ENCODE peak calls at places on chromosomes 4 and X, in seven cellular contexts. One of them, this sample, is unnamed.

GRCh38 chr4:47598320-47598719 is 113.2 kb downstream of the ATP10D start:
- DNase-seq in colonic mucosa: no peak
- DNase-seq in psoas muscle: no peak
- DNase-seq in breast epithelium: no peak
- DNase-seq in CD8-positive, alpha-beta T cell: no peak
- DNase-seq in endodermal cell: no peak
- DNase-seq in HCT116: no peak
- DNase-seq in this sample: no peak

GRCh38 chr4:54560513-54560912 is 97.2 kb upstream of the KIT start:
- DNase-seq in endodermal cell: no peak
- DNase-seq in HCT116: no peak
- DNase-seq in psoas muscle: no peak
- DNase-seq in colonic mucosa: no peak
- DNase-seq in breast epithelium: no peak
- DNase-seq in CD8-positive, alpha-beta T cell: no peak
- DNase-seq in this sample: no peak

GRCh38 chr4:25280210-25280609 is 32.4 kb upstream of the ZCCHC4 start:
- DNase-seq in psoas muscle: no peak
- DNase-seq in colonic mucosa: no peak
- DNase-seq in CD8-positive, alpha-beta T cell: no peak
- DNase-seq in breast epithelium: no peak
- DNase-seq in endodermal cell: no peak
- DNase-seq in HCT116: no peak
- DNase-seq in this sample: no peak

GRCh38 chrX:57929373-57929772 is 19.1 kb upstream of the ZXDA start:
- DNase-seq in CD8-positive, alpha-beta T cell: no peak
- DNase-seq in HCT116: peak; percentile 8
- DNase-seq in psoas muscle: no peak
- DNase-seq in endodermal cell: no peak
- DNase-seq in colonic mucosa: no peak
- DNase-seq in breast epithelium: no peak
- DNase-seq in this sample: no peak

GRCh38 chr4:69754926-69755580 is 5.4 kb downstream of the SULT1B1 start:
- DNase-seq in endodermal cell: no peak
- DNase-seq in CD8-positive, alpha-beta T cell: no peak
- DNase-seq in colonic mucosa: peak; percentile 74
- DNase-seq in psoas muscle: no peak
- DNase-seq in breast epithelium: no peak
- DNase-seq in HCT116: no peak
- DNase-seq in this sample: no peak

GRCh38 chr4:4651811-4652609 is 110.2 kb upstream of the STX18 start:
- DNase-seq in colonic mucosa: no peak
- DNase-seq in CD8-positive, alpha-beta T cell: no peak
- DNase-seq in endodermal cell: peak; percentile 64
- DNase-seq in psoas muscle: no peak
- DNase-seq in breast epithelium: no peak
- DNase-seq in HCT116: no peak
- DNase-seq in this sample: no peak

GRCh38 chr4:154506253-154506652 is 14.7 kb upstream of the DCHS2 start:
- DNase-seq in HCT116: peak; percentile 13
- DNase-seq in breast epithelium: no peak
- DNase-seq in colonic mucosa: no peak
- DNase-seq in endodermal cell: no peak
- DNase-seq in psoas muscle: no peak
- DNase-seq in CD8-positive, alpha-beta T cell: no peak
- DNase-seq in this sample: peak; percentile 36

GRCh38 chr4:84718699-84719098 is 135.8 kb downstream of the CDS1 start:
- DNase-seq in HCT116: no peak
- DNase-seq in colonic mucosa: no peak
- DNase-seq in CD8-positive, alpha-beta T cell: no peak
- DNase-seq in psoas muscle: no peak
- DNase-seq in breast epithelium: no peak
- DNase-seq in endodermal cell: no peak
- DNase-seq in this sample: no peak

GRCh38 chr4:74202062-74202586 is 44.2 kb downstream of the MTHFD2L start:
- DNase-seq in psoas muscle: no peak
- DNase-seq in breast epithelium: no peak
- DNase-seq in HCT116: no peak
- DNase-seq in endodermal cell: no peak
- DNase-seq in CD8-positive, alpha-beta T cell: no peak
- DNase-seq in colonic mucosa: no peak
- DNase-seq in this sample: no peak

GRCh38 chrX:23661671-23662070 is 5.6 kb upstream of the PRDX4 start:
- DNase-seq in CD8-positive, alpha-beta T cell: no peak
- DNase-seq in colonic mucosa: no peak
- DNase-seq in endodermal cell: no peak
- DNase-seq in breast epithelium: no peak
- DNase-seq in psoas muscle: no peak
- DNase-seq in HCT116: no peak
- DNase-seq in this sample: no peak

GRCh38 chr4:157810137-157810774 is 362.6 kb downstream of the GASK1B start:
- DNase-seq in HCT116: no peak
- DNase-seq in colonic mucosa: no peak
- DNase-seq in CD8-positive, alpha-beta T cell: no peak
- DNase-seq in psoas muscle: no peak
- DNase-seq in breast epithelium: no peak
- DNase-seq in endodermal cell: no peak
- DNase-seq in this sample: no peak

GRCh38 chr4:6142511-6142910 is 57.8 kb downstream of the JAKMIP1 start:
- DNase-seq in CD8-positive, alpha-beta T cell: no peak
- DNase-seq in HCT116: no peak
- DNase-seq in colonic mucosa: no peak
- DNase-seq in endodermal cell: no peak
- DNase-seq in psoas muscle: no peak
- DNase-seq in breast epithelium: no peak
- DNase-seq in this sample: no peak

DNA sequence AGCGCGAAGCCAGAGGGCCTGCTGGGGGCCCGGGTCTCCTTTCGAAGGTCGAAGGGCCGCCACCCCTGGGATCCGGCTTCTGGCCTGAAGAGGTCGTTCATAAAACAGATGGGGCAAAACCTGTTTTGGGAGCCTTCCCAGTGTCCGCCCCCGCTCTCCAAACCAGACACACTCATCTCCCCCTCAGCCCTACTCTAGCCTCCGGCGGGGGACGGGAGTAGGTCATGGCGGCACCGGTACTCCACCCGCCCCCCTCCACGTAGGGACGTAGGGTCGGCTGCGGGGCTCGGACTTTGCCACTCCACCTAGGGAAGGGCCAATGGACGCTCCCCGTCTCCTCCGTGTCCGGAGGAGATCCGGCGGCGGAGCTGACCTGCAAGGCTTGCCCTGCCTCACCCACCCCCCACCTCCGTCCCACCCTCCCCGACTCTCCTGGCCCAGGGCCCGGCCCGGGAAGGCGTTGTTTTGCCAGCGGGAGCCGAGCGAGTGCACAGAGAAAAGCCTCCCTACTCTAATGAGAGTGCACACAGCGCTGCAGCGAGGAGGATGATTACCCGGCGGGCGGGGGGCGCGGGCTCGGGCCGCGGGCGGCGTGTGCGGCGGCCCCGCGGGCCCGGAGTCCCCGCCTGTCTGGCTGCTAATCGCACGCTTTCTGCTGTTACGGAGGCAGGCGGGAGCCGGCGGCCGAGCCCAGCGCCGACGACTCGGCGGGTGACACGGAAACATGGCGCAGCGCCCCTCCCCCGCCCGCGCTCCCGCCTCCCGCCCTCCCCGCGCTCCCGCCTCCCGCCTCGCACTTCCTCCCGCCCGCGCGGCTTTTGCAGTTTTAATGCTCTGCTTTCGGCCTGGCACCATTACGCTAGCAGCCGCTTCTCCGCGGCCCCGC is 8.3 kb upstream of the BCOR start:
- DNase-seq in endodermal cell: peak; percentile 94
- DNase-seq in CD8-positive, alpha-beta T cell: peak; percentile 80
- DNase-seq in colonic mucosa: peak; percentile 78
- DNase-seq in psoas muscle: peak; percentile 80
- DNase-seq in breast epithelium: peak; percentile 70
- DNase-seq in HCT116: no peak
- DNase-seq in this sample: no peak
- H3K27me3 ChIP-seq in endodermal cell: no peaks in the 10 kb centered on the region
- H3K27me3 ChIP-seq in CD8-positive, alpha-beta T cell: no peaks in the 10 kb centered on the region
- H3K27me3 ChIP-seq in colonic mucosa: peaks cover 53% of the 10 kb centered on the region
- H3K27me3 ChIP-seq in psoas muscle: no peaks in the 10 kb centered on the region
- H3K27me3 ChIP-seq in breast epithelium: peaks cover 91% of the 10 kb centered on the region
- H3K27me3 ChIP-seq in HCT116: no peaks in the 10 kb centered on the region
- H3K27me3 ChIP-seq in this sample: no peaks in the 10 kb centered on the region

GRCh38 chr4:7351014-7351413 is 83.7 kb downstream of the PSAPL1 start:
- DNase-seq in psoas muscle: peak; percentile 38
- DNase-seq in endodermal cell: no peak
- DNase-seq in CD8-positive, alpha-beta T cell: no peak
- DNase-seq in breast epithelium: no peak
- DNase-seq in HCT116: no peak
- DNase-seq in colonic mucosa: no peak
- DNase-seq in this sample: no peak
- H3K27me3 ChIP-seq in psoas muscle: no peaks in the 10 kb centered on the region
- H3K27me3 ChIP-seq in endodermal cell: peaks cover 69% of the 10 kb centered on the region
- H3K27me3 ChIP-seq in CD8-positive, alpha-beta T cell: no peaks in the 10 kb centered on the region
- H3K27me3 ChIP-seq in breast epithelium: peaks cover 8% of the 10 kb centered on the region
- H3K27me3 ChIP-seq in HCT116: peaks cover 2% of the 10 kb centered on the region
- H3K27me3 ChIP-seq in colonic mucosa: no peaks in the 10 kb centered on the region
- H3K27me3 ChIP-seq in this sample: peaks cover 6% of the 10 kb centered on the region

GRCh38 chr4:88609387-88609786 is 17.1 kb downstream of the HERC3 start:
- DNase-seq in HCT116: no peak
- DNase-seq in endodermal cell: no peak
- DNase-seq in psoas muscle: no peak
- DNase-seq in CD8-positive, alpha-beta T cell: no peak
- DNase-seq in colonic mucosa: no peak
- DNase-seq in breast epithelium: no peak
- DNase-seq in this sample: no peak

GRCh38 chr4:88605744-88606143 is 13.5 kb downstream of the HERC3 start:
- DNase-seq in psoas muscle: no peak
- DNase-seq in breast epithelium: no peak
- DNase-seq in CD8-positive, alpha-beta T cell: no peak
- DNase-seq in endodermal cell: no peak
- DNase-seq in colonic mucosa: no peak
- DNase-seq in HCT116: no peak
- DNase-seq in this sample: no peak

GRCh38 chr4:88604978-88605678 is 12.8 kb downstream of the HERC3 start:
- DNase-seq in colonic mucosa: no peak
- DNase-seq in breast epithelium: no peak
- DNase-seq in psoas muscle: no peak
- DNase-seq in endodermal cell: no peak
- DNase-seq in CD8-positive, alpha-beta T cell: no peak
- DNase-seq in HCT116: no peak
- DNase-seq in this sample: no peak

GRCh38 chr4:88610771-88611170 is 18.5 kb downstream of the HERC3 start:
- DNase-seq in endodermal cell: no peak
- DNase-seq in psoas muscle: peak; percentile 89
- DNase-seq in colonic mucosa: no peak
- DNase-seq in CD8-positive, alpha-beta T cell: no peak
- DNase-seq in breast epithelium: no peak
- DNase-seq in HCT116: no peak
- DNase-seq in this sample: no peak

DNA sequence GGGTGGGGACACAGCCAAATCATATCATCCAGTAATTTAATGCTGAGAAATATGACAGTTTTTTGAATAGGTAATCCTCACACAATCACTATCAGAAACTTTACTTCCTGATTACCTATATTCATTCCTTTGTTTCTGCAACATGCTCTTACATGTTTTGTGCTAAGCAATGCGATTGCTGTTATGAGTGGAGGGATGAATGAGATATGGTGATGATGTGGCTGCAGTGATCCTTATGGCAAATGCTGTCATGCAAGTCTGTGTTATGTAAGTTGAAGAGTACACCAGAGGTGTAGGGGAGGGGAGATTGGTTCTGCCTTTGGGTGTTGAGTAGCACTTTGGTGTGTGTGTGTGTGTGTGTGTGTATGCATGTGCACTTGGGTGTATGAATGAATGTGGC is 14.6 kb downstream of the HERC3 start:
- DNase-seq in psoas muscle: no peak
- DNase-seq in HCT116: no peak
- DNase-seq in CD8-positive, alpha-beta T cell: no peak
- DNase-seq in breast epithelium: no peak
- DNase-seq in colonic mucosa: no peak
- DNase-seq in endodermal cell: no peak
- DNase-seq in this sample: no peak
- H3K27me3 ChIP-seq in psoas muscle: no peaks in the 10 kb centered on the region
- H3K27me3 ChIP-seq in HCT116: no peaks in the 10 kb centered on the region
- H3K27me3 ChIP-seq in CD8-positive, alpha-beta T cell: no peaks in the 10 kb centered on the region
- H3K27me3 ChIP-seq in breast epithelium: no peaks in the 10 kb centered on the region
- H3K27me3 ChIP-seq in colonic mucosa: no peaks in the 10 kb centered on the region
- H3K27me3 ChIP-seq in endodermal cell: no peaks in the 10 kb centered on the region
- H3K27me3 ChIP-seq in this sample: no peaks in the 10 kb centered on the region

DNA sequence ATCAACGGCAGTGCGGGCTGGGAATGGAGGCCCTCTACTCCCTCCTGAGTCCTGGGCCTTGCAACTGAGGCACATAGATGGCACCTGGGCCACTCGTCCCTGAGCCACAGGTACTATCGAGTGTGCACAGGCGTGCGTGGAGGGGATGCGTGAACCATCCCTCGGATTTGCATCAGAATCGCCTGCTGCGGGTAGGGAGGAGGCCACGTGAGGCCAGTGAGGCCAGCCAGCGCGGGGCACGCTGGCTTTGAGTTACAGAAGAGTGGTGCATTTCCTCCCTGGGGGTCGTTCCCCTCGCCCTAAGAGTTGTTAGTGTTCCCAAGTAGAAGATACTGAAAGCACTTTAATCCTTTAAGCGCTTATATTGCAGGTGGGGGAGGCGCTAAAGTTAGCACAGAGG is 10.6 kb downstream of the ZFP92 start:
- DNase-seq in HCT116: no peak
- DNase-seq in psoas muscle: no peak
- DNase-seq in breast epithelium: peak; percentile 10
- DNase-seq in endodermal cell: no peak
- DNase-seq in CD8-positive, alpha-beta T cell: no peak
- DNase-seq in colonic mucosa: no peak
- DNase-seq in this sample: no peak
- H3K27me3 ChIP-seq in HCT116: no peaks in the 10 kb centered on the region
- H3K27me3 ChIP-seq in psoas muscle: no peaks in the 10 kb centered on the region
- H3K27me3 ChIP-seq in breast epithelium: peaks cover 69% of the 10 kb centered on the region
- H3K27me3 ChIP-seq in endodermal cell: no peaks in the 10 kb centered on the region
- H3K27me3 ChIP-seq in CD8-positive, alpha-beta T cell: no peaks in the 10 kb centered on the region
- H3K27me3 ChIP-seq in colonic mucosa: no peaks in the 10 kb centered on the region
- H3K27me3 ChIP-seq in this sample: no peaks in the 10 kb centered on the region

GRCh38 chrX:139201924-139202323 is 328.6 kb upstream of the F9 start:
- DNase-seq in psoas muscle: no peak
- DNase-seq in endodermal cell: no peak
- DNase-seq in HCT116: no peak
- DNase-seq in colonic mucosa: no peak
- DNase-seq in CD8-positive, alpha-beta T cell: no peak
- DNase-seq in breast epithelium: no peak
- DNase-seq in this sample: no peak
- H3K27me3 ChIP-seq in psoas muscle: no peaks in the 10 kb centered on the region
- H3K27me3 ChIP-seq in endodermal cell: no peaks in the 10 kb centered on the region
- H3K27me3 ChIP-seq in HCT116: no peaks in the 10 kb centered on the region
- H3K27me3 ChIP-seq in colonic mucosa: peaks cover 15% of the 10 kb centered on the region
- H3K27me3 ChIP-seq in CD8-positive, alpha-beta T cell: no peaks in the 10 kb centered on the region
- H3K27me3 ChIP-seq in breast epithelium: peaks cover 35% of the 10 kb centered on the region
- H3K27me3 ChIP-seq in this sample: peaks cover 9% of the 10 kb centered on the region

GRCh38 chrX:107826286-107827136 is 845 bp downstream of the MID2 start:
- DNase-seq in endodermal cell: peak; percentile 78
- DNase-seq in colonic mucosa: peak; percentile 25
- DNase-seq in CD8-positive, alpha-beta T cell: peak; percentile 55
- DNase-seq in breast epithelium: peak; percentile 49
- DNase-seq in psoas muscle: peak; percentile 64
- DNase-seq in HCT116: no peak
- DNase-seq in this sample: peak; percentile 31
- H3K27me3 ChIP-seq in endodermal cell: peaks cover 27% of the 10 kb centered on the region
- H3K27me3 ChIP-seq in colonic mucosa: no peaks in the 10 kb centered on the region
- H3K27me3 ChIP-seq in CD8-positive, alpha-beta T cell: no peaks in the 10 kb centered on the region
- H3K27me3 ChIP-seq in breast epithelium: peaks cover 18% of the 10 kb centered on the region
- H3K27me3 ChIP-seq in psoas muscle: no peaks in the 10 kb centered on the region
- H3K27me3 ChIP-seq in HCT116: no peaks in the 10 kb centered on the region
- H3K27me3 ChIP-seq in this sample: no peaks in the 10 kb centered on the region

GRCh38 chr4:87541956-87542709 is 13.0 kb upstream of the SPARCL1 start:
- DNase-seq in breast epithelium: no peak
- DNase-seq in colonic mucosa: no peak
- DNase-seq in psoas muscle: no peak
- DNase-seq in HCT116: no peak
- DNase-seq in CD8-positive, alpha-beta T cell: no peak
- DNase-seq in endodermal cell: no peak
- DNase-seq in this sample: no peak
- H3K27me3 ChIP-seq in breast epithelium: no peaks in the 10 kb centered on the region
- H3K27me3 ChIP-seq in colonic mucosa: no peaks in the 10 kb centered on the region
- H3K27me3 ChIP-seq in psoas muscle: no peaks in the 10 kb centered on the region
- H3K27me3 ChIP-seq in HCT116: peaks cover 3% of the 10 kb centered on the region
- H3K27me3 ChIP-seq in CD8-positive, alpha-beta T cell: no peaks in the 10 kb centered on the region
- H3K27me3 ChIP-seq in endodermal cell: no peaks in the 10 kb centered on the region
- H3K27me3 ChIP-seq in this sample: no peaks in the 10 kb centered on the region